ENCODE peak calls at places on chromosomes 11 and 22, in five cellular contexts. J is HCT116, G is Panc1, P is SK-N-SH, E is upper lobe of left lung. Y is an unnamed sample.

GRCh38 chr11:35927730-35928129 is 16.1 kb upstream of the LDLRAD3 start:
- DNase-seq in J (no peak), G (no peak), P (no peak), E (peak), Y (peak)

GRCh38 chr11:31926816-31927528 is 115.8 kb upstream of the PAX6 start:
- DNase-seq in J (no peak), G (no peak), P (no peak), E (no peak), Y (no peak)

GRCh38 chr22:36220457-36220921 is 18.8 kb downstream of the APOL2 start:
- DNase-seq in J (no peak), G (no peak), P (no peak), E (no peak), Y (no peak)

GRCh38 chr11:45655831-45656230 is 9.6 kb downstream of the CHST1 start:
- DNase-seq in J (no peak), G (no peak), P (no peak), E (no peak), Y (no peak)

GRCh38 chr11:20933086-20933485 is 263.7 kb downstream of the NELL1 start:
- DNase-seq in J (no peak), G (no peak), P (no peak), E (no peak), Y (no peak)

GRCh38 chr11:13772223-13773046 is 104.0 kb downstream of the FAR1 start:
- DNase-seq in J (peak), G (peak), P (peak), E (no peak), Y (no peak)

GRCh38 chr11:110000045-110000502 is 93.1 kb upstream of the ZC3H12C start:
- DNase-seq in J (peak), G (peak), P (no peak), E (no peak), Y (no peak)

GRCh38 chr11:60363542-60364525 is 14.5 kb upstream of the MS4A7 start:
- DNase-seq in J (peak), G (peak), P (peak), E (no peak), Y (peak)

GRCh38 chr11:126857860-126858808 is 142.4 kb downstream of the KIRREL3 start:
- DNase-seq in J (no peak), G (no peak), P (peak), E (no peak), Y (no peak)

GRCh38 chr11:67605231-67606011 is 1.3 kb upstream of the NDUFV1 start:
- DNase-seq in J (no peak), G (no peak), P (no peak), E (no peak), Y (no peak)

GRCh38 chr22:19359554-19360299 is 68.2 kb upstream of the CLTCL1 start:
- DNase-seq in J (no peak), G (no peak), P (no peak), E (no peak), Y (no peak)

GRCh38 chr11:45921561-45922424 is 663 bp upstream of the LARGE2 start:
- DNase-seq in J (no peak), G (no peak), P (peak), E (peak), Y (peak)

GRCh38 chr11:3840289-3840869 is 380 bp downstream of the RHOG start:
- DNase-seq in J (no peak), G (no peak), P (peak), E (peak), Y (no peak)

GRCh38 chr22:35905894-35906293 is 122.7 kb downstream of the RBFOX2 start:
- DNase-seq in J (no peak), G (no peak), P (no peak), E (no peak), Y (no peak)

GRCh38 chr11:45165386-45165785 is 18.9 kb downstream of the PRDM11 start:
- DNase-seq in J (no peak), G (no peak), P (no peak), E (peak), Y (no peak)

GRCh38 chr11:86108146-86108545 is 39.3 kb upstream of the PICALM start:
- DNase-seq in J (no peak), G (no peak), P (no peak), E (no peak), Y (no peak)

DNA sequence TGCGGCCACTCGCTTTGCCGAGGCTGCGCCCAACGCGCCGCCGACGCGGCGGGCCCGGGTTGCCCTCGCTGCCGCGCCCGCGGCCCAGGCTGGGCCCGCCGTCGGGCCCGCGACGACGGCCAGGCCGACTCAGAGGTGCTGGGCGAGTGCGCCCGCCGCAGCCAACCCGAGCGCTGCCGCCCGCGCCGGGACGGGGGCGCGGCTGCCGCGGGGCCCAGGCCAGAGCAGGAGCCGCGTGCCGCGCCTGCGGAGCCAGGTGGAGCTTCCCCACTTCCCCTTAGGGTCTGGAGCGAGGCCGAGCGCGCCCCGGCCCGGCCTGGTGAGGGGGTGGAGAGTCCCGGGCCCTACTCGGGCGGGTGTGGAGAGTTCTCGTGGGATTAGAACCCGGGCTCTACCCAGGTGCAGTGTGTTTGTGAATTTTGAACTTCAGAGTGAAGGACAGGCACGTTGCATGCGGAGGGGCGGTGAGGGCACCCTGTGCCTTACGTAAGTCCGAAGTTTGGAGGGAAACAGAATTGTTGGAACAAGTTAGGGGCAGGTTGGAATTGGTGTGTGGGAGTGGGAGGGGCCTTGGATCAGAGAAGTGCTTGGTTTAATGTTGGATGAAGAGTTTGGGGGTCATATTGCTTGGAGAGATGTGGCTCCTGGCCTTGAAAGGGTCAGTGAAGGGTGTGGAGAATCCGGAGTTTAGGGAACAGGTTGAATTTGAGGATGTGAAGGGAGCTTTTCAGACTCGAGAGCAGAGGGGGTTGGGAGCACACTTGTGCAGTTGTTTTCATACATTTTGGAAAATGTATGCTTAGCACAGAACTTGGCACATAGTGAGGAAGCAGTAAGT is 697 bp downstream of the RNF169 start:
- DNase-seq in J (peak), G (no peak), P (peak), E (peak), Y (peak)
- TF ChIP-seq POLR2AphosphoS5 in J (peak), G (no peak), P (no peak), E (no peak), Y (no peak)

GRCh38 chr22:40040927-40041326 is 46.2 kb downstream of the FAM83F start:
- DNase-seq in J (no peak), G (no peak), P (no peak), E (no peak), Y (no peak)
- TF ChIP-seq POLR2AphosphoS5 in J (no peak), G (no peak), P (no peak), E (no peak), Y (no peak)

DNA sequence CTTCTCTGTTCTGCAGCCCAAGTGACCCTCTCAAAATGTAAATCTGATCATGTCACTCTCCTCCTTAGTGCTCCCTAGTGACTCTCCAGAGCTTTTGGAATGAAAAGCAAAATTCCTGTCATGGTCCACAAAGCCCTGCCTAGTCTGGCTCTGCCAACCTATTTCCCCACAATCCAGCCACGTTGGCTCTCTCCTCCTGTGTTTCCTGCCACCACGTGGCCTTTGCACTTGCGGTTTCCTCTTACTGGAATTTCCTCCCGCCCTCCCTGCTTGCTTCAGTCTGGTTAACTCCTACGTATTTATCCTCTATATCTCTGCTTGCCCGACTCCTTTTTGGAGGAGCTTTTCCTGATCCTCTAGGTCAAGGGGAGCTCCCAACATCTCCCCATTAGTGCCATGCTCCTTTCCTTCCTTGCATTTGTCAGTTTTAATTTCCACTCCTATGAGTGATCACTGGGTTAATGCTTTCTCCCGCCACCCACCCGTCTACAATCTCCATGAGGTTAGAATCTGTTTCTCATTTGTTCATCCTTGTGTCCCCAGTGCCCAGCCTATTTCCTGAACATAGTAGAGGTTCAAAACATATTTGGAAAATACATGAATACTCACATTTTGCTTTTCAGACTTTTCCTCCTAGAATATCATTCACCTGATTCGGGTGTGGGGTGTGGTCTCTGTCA is 11.5 kb downstream of the NNMT start:
- DNase-seq in J (no peak), G (no peak), P (no peak), E (no peak), Y (peak)
- TF ChIP-seq POLR2AphosphoS5 in J (no peak), G (no peak), P (no peak), E (peak), Y (peak)

DNA sequence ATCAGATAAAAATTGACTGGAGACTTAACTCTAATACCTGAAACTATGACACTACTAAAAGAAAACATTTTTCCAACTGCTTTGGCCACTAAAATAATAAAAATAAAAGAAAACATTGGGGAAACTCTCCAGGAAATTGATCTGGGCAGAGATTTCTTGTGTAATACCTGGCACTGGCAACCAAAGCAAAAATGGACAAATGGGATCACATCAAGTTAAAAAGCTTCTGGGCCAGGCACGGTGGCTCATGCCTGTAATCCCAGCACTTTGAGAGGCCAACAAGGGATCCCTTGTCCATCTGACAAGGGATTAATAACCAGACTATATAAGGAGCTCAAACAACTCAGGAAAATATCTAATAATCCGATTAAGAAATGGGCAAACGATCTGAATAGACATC is 64.6 kb upstream of the RAB1B start:
- DNase-seq in J (no peak), G (no peak), P (no peak), E (no peak), Y (no peak)
- TF ChIP-seq POLR2AphosphoS5 in J (no peak), G (no peak), P (no peak), E (no peak), Y (no peak)

GRCh38 chr11:128895505-128895904 is 4.3 kb downstream of the KCNJ5 start:
- DNase-seq in J (no peak), G (no peak), P (no peak), E (peak), Y (no peak)
- TF ChIP-seq POLR2AphosphoS5 in J (no peak), G (no peak), P (no peak), E (no peak), Y (no peak)

Y was measured in stomach.